ENCODE peak calls at places on chromosomes 5 and 9, in ten cellular contexts. L is endodermal cell, S is HCT116, G is GM23338, P is psoas muscle, V is cardiac muscle cell, Z is heart right ventricle, D is IMR-90, J is Peyer's patch, T is H1. U is an unnamed sample.

GRCh38 chr5:138177936-138178515 is 404 bp downstream of the BRD8 start:
- DNase-seq in L (peak), S (no peak), G (peak), P (no peak), V (peak), Z (peak), D (peak), J (peak), T (no peak), U (peak)

GRCh38 chr5:175572922-175573321 is 84.9 kb upstream of the HRH2 start:
- DNase-seq in L (peak), S (no peak), G (no peak), P (no peak), V (peak), Z (peak), D (peak), J (no peak), T (no peak), U (peak)

GRCh38 chr9:105296889-105297288 is 52.4 kb downstream of the SLC44A1 start:
- DNase-seq in L (no peak), S (peak), G (peak), P (no peak), V (peak), Z (no peak), D (peak), J (no peak), T (no peak), U (peak)

GRCh38 chr9:94785211-94786169 is 59.0 kb downstream of the AOPEP start:
- DNase-seq in L (no peak), S (no peak), G (no peak), P (no peak), V (no peak), Z (no peak), D (no peak), J (no peak), T (no peak), U (no peak)

GRCh38 chr5:86838078-86838477 is 220.3 kb downstream of the COX7C start:
- DNase-seq in L (no peak), S (no peak), G (no peak), P (no peak), V (no peak), Z (no peak), D (no peak), J (no peak), T (no peak), U (no peak)

GRCh38 chr9:16661816-16662215 is 208.7 kb downstream of the BNC2 start:
- DNase-seq in L (no peak), S (no peak), G (no peak), P (no peak), V (no peak), Z (no peak), D (no peak), J (no peak), T (no peak), U (no peak)

GRCh38 chr9:98007251-98007928 is 24.2 kb downstream of the ANP32B start:
- DNase-seq in L (no peak), S (no peak), G (no peak), P (no peak), V (no peak), Z (no peak), D (no peak), J (no peak), T (no peak), U (no peak)

GRCh38 chr5:9301200-9301599 is 244.7 kb downstream of the SEMA5A start:
- DNase-seq in L (no peak), S (no peak), G (no peak), P (no peak), V (no peak), Z (no peak), D (no peak), J (no peak), T (no peak), U (no peak)

GRCh38 chr5:125410501-125411162 is 664.2 kb upstream of the ZNF608 start:
- DNase-seq in L (no peak), S (no peak), G (no peak), P (no peak), V (peak), Z (no peak), D (peak), J (no peak), T (no peak), U (peak)

GRCh38 chr9:32955655-32956478 is 45.6 kb downstream of the APTX start:
- DNase-seq in L (peak), S (no peak), G (peak), P (peak), V (peak), Z (no peak), D (no peak), J (no peak), T (no peak), U (no peak)

GRCh38 chr9:68685770-68686169 is 19.3 kb upstream of the PIP5K1B start:
- DNase-seq in L (peak), S (peak), G (peak), P (no peak), V (peak), Z (no peak), D (no peak), J (no peak), T (no peak), U (no peak)

GRCh38 chr5:72138943-72139467 is 31.7 kb downstream of the MAP1B start:
- DNase-seq in L (no peak), S (no peak), G (no peak), P (no peak), V (peak), Z (no peak), D (peak), J (no peak), T (no peak), U (peak)

GRCh38 chr5:956941-957729 is 51.5 kb upstream of the NKD2 start:
- DNase-seq in L (no peak), S (no peak), G (peak), P (peak), V (peak), Z (peak), D (peak), J (peak), T (no peak), U (peak)

GRCh38 chr5:168756517-168757391 is 177.6 kb upstream of the PANK3 start:
- DNase-seq in L (no peak), S (no peak), G (peak), P (no peak), V (no peak), Z (no peak), D (no peak), J (no peak), T (no peak), U (no peak)

GRCh38 chr5:131171276-131171815 is 602 bp downstream of the LYRM7 start:
- DNase-seq in L (peak), S (no peak), G (peak), P (no peak), V (no peak), Z (no peak), D (no peak), J (no peak), T (no peak), U (peak)

GRCh38 chr9:4510546-4511322 is 20.5 kb downstream of the SLC1A1 start:
- DNase-seq in L (no peak), S (no peak), G (no peak), P (no peak), V (no peak), Z (no peak), D (no peak), J (no peak), T (no peak), U (no peak)

GRCh38 chr9:114051706-114052105 is 26.4 kb downstream of the AMBP start:
- DNase-seq in L (no peak), S (no peak), G (no peak), P (no peak), V (no peak), Z (no peak), D (no peak), J (no peak), T (no peak), U (no peak)
- H3K27ac ChIP-seq in L (no peak), S (no peak), G (no peak), P (no peak), V (no peak), Z (no peak), D (no peak), J (no peak), T (no peak), U (no peak)

GRCh38 chr5:62271870-62272269 is 34.1 kb upstream of the KIF2A start:
- DNase-seq in L (no peak), S (no peak), G (no peak), P (no peak), V (no peak), Z (no peak), D (no peak), J (no peak), T (no peak), U (no peak)
- TF ChIP-seq CTCF in L (peak), S (peak), G (no peak), P (no peak), V (no peak), Z (no peak), D (no peak), J (no peak), T (no peak), U (no peak)

GRCh38 chr9:124281934-124282351 is 24.2 kb downstream of the NEK6 start:
- DNase-seq in L (no peak), S (no peak), G (no peak), P (no peak), V (no peak), Z (no peak), D (no peak), J (peak), T (no peak), U (no peak)
- H3K27ac ChIP-seq in L (no peak), S (no peak), G (no peak), P (peak), V (no peak), Z (peak), D (peak), J (peak), T (no peak), U (peak)

GRCh38 chr9:34810187-34810524 is 100.2 kb upstream of the CCL21 start:
- DNase-seq in L (no peak), S (no peak), G (no peak), P (no peak), V (no peak), Z (no peak), D (no peak), J (no peak), T (no peak), U (no peak)

GRCh38 chr9:34809504-34810186 is 99.7 kb upstream of the CCL21 start:
- DNase-seq in L (peak), S (no peak), G (peak), P (no peak), V (peak), Z (no peak), D (peak), J (no peak), T (peak), U (peak)
- TF ChIP-seq CTCF in L (peak), S (no peak), G (peak), P (peak), V (peak), Z (peak), D (no peak), J (no peak), T (peak), U (peak)

GRCh38 chr9:92291577-92291976 is 1.9 kb downstream of the IARS1 start:
- DNase-seq in L (no peak), S (no peak), G (no peak), P (no peak), V (no peak), Z (no peak), D (no peak), J (no peak), T (no peak), U (no peak)
- H3K27ac ChIP-seq in L (no peak), S (no peak), G (no peak), P (no peak), V (no peak), Z (no peak), D (no peak), J (no peak), T (no peak), U (no peak)

GRCh38 chr5:7261049-7261448 is 134.9 kb upstream of the ADCY2 start:
- DNase-seq in L (peak), S (no peak), G (peak), P (no peak), V (peak), Z (no peak), D (no peak), J (no peak), T (peak), U (no peak)
- TF ChIP-seq CTCF in L (peak), S (peak), G (peak), P (peak), V (peak), Z (peak), D (no peak), J (peak), T (peak), U (peak)

GRCh38 chr5:158209219-158209908 is 350.4 kb upstream of the CLINT1 start:
- DNase-seq in L (no peak), S (no peak), G (no peak), P (no peak), V (no peak), Z (no peak), D (no peak), J (no peak), T (no peak), U (no peak)

GRCh38 chr5:158212237-158212636 is 353.3 kb upstream of the CLINT1 start:
- DNase-seq in L (no peak), S (no peak), G (no peak), P (no peak), V (no peak), Z (no peak), D (no peak), J (no peak), T (no peak), U (no peak)

GRCh38 chr5:158203256-158203655 is 344.3 kb upstream of the CLINT1 start:
- DNase-seq in L (no peak), S (no peak), G (no peak), P (no peak), V (peak), Z (no peak), D (no peak), J (no peak), T (no peak), U (no peak)

GRCh38 chr5:158205992-158206391 is 347.0 kb upstream of the CLINT1 start:
- DNase-seq in L (no peak), S (no peak), G (no peak), P (no peak), V (no peak), Z (no peak), D (no peak), J (no peak), T (no peak), U (no peak)

GRCh38 chr5:158207733-158208132 is 348.8 kb upstream of the CLINT1 start:
- DNase-seq in L (no peak), S (no peak), G (no peak), P (no peak), V (no peak), Z (no peak), D (no peak), J (no peak), T (no peak), U (no peak)
- H3K27ac ChIP-seq in L (no peak), S (no peak), G (no peak), P (no peak), V (no peak), Z (no peak), D (no peak), J (no peak), T (no peak), U (no peak)

GRCh38 chr5:88734191-88734640 is 148.8 kb downstream of the MEF2C start:
- DNase-seq in L (no peak), S (no peak), G (no peak), P (no peak), V (peak), Z (peak), D (no peak), J (no peak), T (no peak), U (no peak)

GRCh38 chr5:88734983-88735382 is 148.0 kb downstream of the MEF2C start:
- DNase-seq in L (no peak), S (no peak), G (no peak), P (no peak), V (no peak), Z (no peak), D (no peak), J (no peak), T (no peak), U (no peak)

GRCh38 chr5:88732862-88733261 is 150.1 kb downstream of the MEF2C start:
- DNase-seq in L (no peak), S (no peak), G (no peak), P (no peak), V (no peak), Z (no peak), D (no peak), J (no peak), T (no peak), U (no peak)

GRCh38 chr5:88729476-88730182 is 153.4 kb downstream of the MEF2C start:
- DNase-seq in L (peak), S (peak), G (peak), P (peak), V (peak), Z (peak), D (peak), J (no peak), T (no peak), U (peak)

GRCh38 chr5:88732181-88732633 is 150.8 kb downstream of the MEF2C start:
- DNase-seq in L (no peak), S (no peak), G (no peak), P (peak), V (peak), Z (peak), D (no peak), J (no peak), T (no peak), U (no peak)
- TF ChIP-seq CTCF in L (no peak), S (no peak), G (no peak), P (no peak), V (no peak), Z (no peak), D (no peak), J (no peak), T (no peak), U (no peak)

GRCh38 chr9:129421371-129421770 is 199.5 kb downstream of the C9orf50 start:
- DNase-seq in L (no peak), S (no peak), G (no peak), P (no peak), V (no peak), Z (no peak), D (no peak), J (no peak), T (no peak), U (no peak)

GRCh38 chr9:129416831-129417604 is 203.9 kb downstream of the C9orf50 start:
- DNase-seq in L (no peak), S (no peak), G (no peak), P (no peak), V (no peak), Z (no peak), D (no peak), J (no peak), T (no peak), U (no peak)

GRCh38 chr9:129420721-129421120 is 200.2 kb downstream of the C9orf50 start:
- DNase-seq in L (no peak), S (no peak), G (no peak), P (no peak), V (no peak), Z (no peak), D (no peak), J (no peak), T (no peak), U (no peak)

GRCh38 chr9:129418451-129418850 is 202.4 kb downstream of the C9orf50 start:
- DNase-seq in L (no peak), S (no peak), G (no peak), P (no peak), V (no peak), Z (no peak), D (no peak), J (no peak), T (no peak), U (no peak)

DNA sequence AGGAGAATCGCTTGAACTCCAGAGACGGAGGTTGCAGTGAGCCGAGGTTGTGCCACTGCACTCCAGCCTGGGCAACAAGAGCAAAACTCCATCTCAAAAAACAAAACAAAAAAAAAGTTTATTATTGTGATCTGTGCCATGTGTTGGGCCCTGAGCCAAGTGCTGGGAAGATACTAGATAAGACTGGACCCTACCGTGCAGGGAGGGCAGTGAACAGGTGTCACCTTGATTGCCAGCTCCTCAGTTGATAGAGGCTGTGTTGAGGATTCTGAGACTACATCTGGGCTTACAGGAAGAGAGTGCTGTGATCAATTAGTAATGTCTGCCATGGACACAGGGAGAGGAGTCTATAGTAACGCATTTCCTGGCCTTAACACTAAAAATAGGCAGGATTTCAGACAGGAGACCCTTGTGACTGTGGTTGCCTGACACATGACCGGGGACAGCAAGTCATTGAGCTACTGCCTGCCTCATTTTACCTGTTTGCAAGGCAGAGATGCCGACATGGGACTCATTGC is 201.5 kb downstream of the C9orf50 start:
- DNase-seq in L (no peak), S (no peak), G (no peak), P (no peak), V (no peak), Z (no peak), D (no peak), J (no peak), T (no peak), U (no peak)
- H3K27ac ChIP-seq in L (no peak), S (no peak), G (no peak), P (no peak), V (no peak), Z (no peak), D (no peak), J (no peak), T (no peak), U (no peak)

GRCh38 chr5:139494832-139495231 is 12.3 kb upstream of the STING1 start:
- DNase-seq in L (no peak), S (no peak), G (no peak), P (no peak), V (peak), Z (no peak), D (peak), J (no peak), T (no peak), U (no peak)
- TF ChIP-seq CTCF in L (no peak), S (no peak), G (no peak), P (no peak), V (no peak), Z (no peak), D (no peak), J (no peak), T (no peak), U (no peak)

U was measured in RWPE1.